ENCODE peak calls at places on chromosomes 11 and 22, in nine cellular contexts. M is NCI-H524, Y is GM03348, N is ACHN, X is frontal cortex, R is testis, C is neural progenitor cell, D is neural crest cell, L is kidney. O is an unnamed sample.

GRCh38 chr11:122646549-122647340 is 8.8 kb upstream of the UBASH3B start:
- DNase-seq in X (no peak), M (no peak), L (no peak), R (no peak), N (no peak), C (no peak), Y (peak; percentile 72), D (no peak), O (no peak)

GRCh38 chr11:75673977-75674582 is 5.2 kb upstream of the MAP6 start:
- DNase-seq in N (peak; percentile 86), X (no peak), R (peak; percentile 78), M (no peak), C (no peak), Y (peak; percentile 18), D (no peak), L (no peak), O (no peak)

GRCh38 chr22:41217553-41218157 is 12.5 kb downstream of the L3MBTL2 start:
- DNase-seq in L (peak; percentile 91), D (peak; percentile 50), C (peak; percentile 75), X (peak; percentile 74), Y (peak; percentile 82), N (no peak), R (peak; percentile 69), M (no peak), O (peak; percentile 85)

GRCh38 chr22:17159504-17159951 is 451 bp upstream of the HDHD5 start:
- DNase-seq in D (no peak), R (peak; percentile 71), M (peak; percentile 46), N (peak; percentile 61), C (peak; percentile 50), L (peak; percentile 83), X (peak; percentile 52), Y (peak; percentile 50), O (no peak)

GRCh38 chr11:69383946-69384547 is 90.1 kb downstream of the MYEOV start:
- DNase-seq in X (no peak), N (no peak), Y (no peak), L (peak; percentile 48), R (peak; percentile 12), D (no peak), C (no peak), M (no peak), O (no peak)

GRCh38 chr22:44098021-44098739 is 74.1 kb downstream of the PARVB start:
- DNase-seq in Y (no peak), X (no peak), R (no peak), N (no peak), M (no peak), D (no peak), C (no peak), L (peak; percentile 45), O (no peak)

GRCh38 chr11:125514336-125515101 is 18.5 kb upstream of the FEZ1 start:
- DNase-seq in M (no peak), Y (no peak), D (no peak), R (no peak), L (no peak), C (no peak), X (no peak), N (no peak), O (no peak)

GRCh38 chr11:121415861-121416260 is 36.3 kb upstream of the SORL1 start:
- DNase-seq in X (no peak), R (no peak), D (no peak), Y (no peak), N (no peak), M (no peak), L (no peak), C (no peak), O (no peak)

O was measured in lower lobe of right lung.